ENCODE peak calls at places on chromosomes 12 and 14, in five cellular contexts. One of them, this sample, is unnamed.

GRCh38 chr12:48424644-48425043 is 47.7 kb upstream of the ANP32D start:
- DNase-seq in H1: no peak
- DNase-seq in GM12891: no peak
- DNase-seq in K562: no peak
- DNase-seq in GM12878: no peak
- DNase-seq in this sample: no peak

GRCh38 chr12:46300906-46301305 is 32.1 kb upstream of the SLC38A1 start:
- DNase-seq in H1: no peak
- DNase-seq in GM12891: no peak
- DNase-seq in K562: no peak
- DNase-seq in GM12878: no peak
- DNase-seq in this sample: no peak

GRCh38 chr12:15632708-15633107 is 156.5 kb downstream of the EPS8 start:
- DNase-seq in H1: no peak
- DNase-seq in GM12891: no peak
- DNase-seq in K562: no peak
- DNase-seq in GM12878: no peak
- DNase-seq in this sample: no peak

GRCh38 chr12:132393245-132393795 is 63.9 kb upstream of the GALNT9 start:
- DNase-seq in H1: no peak
- DNase-seq in GM12891: no peak
- DNase-seq in K562: peak
- DNase-seq in GM12878: no peak
- DNase-seq in this sample: no peak

GRCh38 chr12:131747771-131748170 is 36.9 kb downstream of the SFSWAP start:
- DNase-seq in H1: no peak
- DNase-seq in GM12891: no peak
- DNase-seq in K562: no peak
- DNase-seq in GM12878: no peak
- DNase-seq in this sample: no peak

GRCh38 chr14:74035556-74035955 is 16.4 kb downstream of the BBOF1 start:
- DNase-seq in H1: no peak
- DNase-seq in GM12891: no peak
- DNase-seq in K562: no peak
- DNase-seq in GM12878: no peak
- DNase-seq in this sample: no peak

GRCh38 chr12:81888341-81888740 is 129.2 kb upstream of the PPFIA2 start:
- DNase-seq in H1: no peak
- DNase-seq in GM12891: no peak
- DNase-seq in K562: no peak
- DNase-seq in GM12878: no peak
- DNase-seq in this sample: no peak

GRCh38 chr12:52525661-52526499 is 5.7 kb upstream of the KRT5 start:
- DNase-seq in H1: no peak
- DNase-seq in GM12891: no peak
- DNase-seq in K562: no peak
- DNase-seq in GM12878: no peak
- DNase-seq in this sample: no peak

GRCh38 chr14:61889914-61890351 is 127.7 kb downstream of the SNAPC1 start:
- DNase-seq in H1: no peak
- DNase-seq in GM12891: peak
- DNase-seq in K562: no peak
- DNase-seq in GM12878: peak
- DNase-seq in this sample: peak

GRCh38 chr12:48235796-48236333 is 32.8 kb upstream of the OR10AD1 start:
- DNase-seq in H1: no peak
- DNase-seq in GM12891: no peak
- DNase-seq in K562: peak
- DNase-seq in GM12878: no peak
- DNase-seq in this sample: no peak

GRCh38 chr12:92002673-92003382 is 142.8 kb downstream of the BTG1 start:
- DNase-seq in H1: no peak
- DNase-seq in GM12891: no peak
- DNase-seq in K562: peak
- DNase-seq in GM12878: no peak
- DNase-seq in this sample: no peak

GRCh38 chr14:32478027-32478426 is 148.9 kb downstream of the AKAP6 start:
- DNase-seq in H1: no peak
- DNase-seq in GM12891: no peak
- DNase-seq in K562: no peak
- DNase-seq in GM12878: no peak
- DNase-seq in this sample: no peak

GRCh38 chr12:49789992-49790391 is 38.2 kb downstream of the NCKAP5L start:
- DNase-seq in H1: peak
- DNase-seq in GM12891: no peak
- DNase-seq in K562: no peak
- DNase-seq in GM12878: no peak
- DNase-seq in this sample: no peak

GRCh38 chr12:118033331-118033730 is 16.8 kb downstream of the RFC5 start:
- DNase-seq in H1: no peak
- DNase-seq in GM12891: no peak
- DNase-seq in K562: no peak
- DNase-seq in GM12878: no peak
- DNase-seq in this sample: no peak

GRCh38 chr12:65313704-65314317 is 35.3 kb downstream of the MSRB3 start:
- DNase-seq in H1: no peak
- DNase-seq in GM12891: no peak
- DNase-seq in K562: peak
- DNase-seq in GM12878: no peak
- DNase-seq in this sample: no peak

GRCh38 chr12:92928431-92928961 is 599 bp downstream of the EEA1 start:
- DNase-seq in H1: no peak
- DNase-seq in GM12891: peak
- DNase-seq in K562: peak
- DNase-seq in GM12878: no peak
- DNase-seq in this sample: no peak

GRCh38 chr12:54984602-54985376 is at the start of gene TESPA1:
- DNase-seq in H1: no peak
- DNase-seq in GM12891: peak
- DNase-seq in K562: peak
- DNase-seq in GM12878: peak
- DNase-seq in this sample: peak

GRCh38 chr14:89911018-89911919 is 43.3 kb downstream of the EFCAB11 start:
- DNase-seq in H1: peak
- DNase-seq in GM12891: no peak
- DNase-seq in K562: no peak
- DNase-seq in GM12878: no peak
- DNase-seq in this sample: no peak

GRCh38 chr14:39090548-39091111 is 12.4 kb downstream of the SEC23A start:
- DNase-seq in H1: no peak
- DNase-seq in GM12891: no peak
- DNase-seq in K562: no peak
- DNase-seq in GM12878: no peak
- DNase-seq in this sample: no peak

GRCh38 chr12:10213168-10214130 is 772 bp downstream of the GABARAPL1 start:
- DNase-seq in H1: no peak
- DNase-seq in GM12891: peak
- DNase-seq in K562: peak
- DNase-seq in GM12878: no peak
- DNase-seq in this sample: peak

GRCh38 chr12:6374028-6374780 is 1.2 kb downstream of the SCNN1A start:
- DNase-seq in H1: no peak
- DNase-seq in GM12891: no peak
- DNase-seq in K562: no peak
- DNase-seq in GM12878: no peak
- DNase-seq in this sample: no peak

GRCh38 chr14:72792051-72792788 is 101.7 kb downstream of the DPF3 start:
- DNase-seq in H1: no peak
- DNase-seq in GM12891: no peak
- DNase-seq in K562: no peak
- DNase-seq in GM12878: no peak
- DNase-seq in this sample: no peak

GRCh38 chr12:64609543-64610091 is 678 bp upstream of the RASSF3 start:
- DNase-seq in H1: no peak
- DNase-seq in GM12891: no peak
- DNase-seq in K562: peak
- DNase-seq in GM12878: no peak
- DNase-seq in this sample: no peak

GRCh38 chr14:25349269-25349668 is 299.3 kb upstream of the STXBP6 start:
- DNase-seq in H1: no peak
- DNase-seq in GM12891: no peak
- DNase-seq in K562: no peak
- DNase-seq in GM12878: no peak
- DNase-seq in this sample: no peak

GRCh38 chr12:6120796-6121473 is 3.5 kb downstream of the VWF start:
- DNase-seq in H1: no peak
- DNase-seq in GM12891: no peak
- DNase-seq in K562: no peak
- DNase-seq in GM12878: no peak
- DNase-seq in this sample: no peak

GRCh38 chr12:28937196-28937595 is 211.9 kb upstream of the FAR2 start:
- DNase-seq in H1: no peak
- DNase-seq in GM12891: no peak
- DNase-seq in K562: no peak
- DNase-seq in GM12878: no peak
- DNase-seq in this sample: no peak

GRCh38 chr14:30569216-30569902 is 10.4 kb downstream of the G2E3 start:
- DNase-seq in H1: no peak
- DNase-seq in GM12891: no peak
- DNase-seq in K562: no peak
- DNase-seq in GM12878: no peak
- DNase-seq in this sample: no peak

GRCh38 chr12:64781374-64782029 is 22.3 kb upstream of the GNS start:
- DNase-seq in H1: no peak
- DNase-seq in GM12891: no peak
- DNase-seq in K562: no peak
- DNase-seq in GM12878: no peak
- DNase-seq in this sample: no peak

GRCh38 chr14:101034986-101035385 is 131.5 kb upstream of the RTL1 start:
- DNase-seq in H1: no peak
- DNase-seq in GM12891: no peak
- DNase-seq in K562: no peak
- DNase-seq in GM12878: no peak
- DNase-seq in this sample: no peak
- TF ChIP-seq POLR2A in H1: no peak
- TF ChIP-seq POLR2A in GM12891: no peak
- TF ChIP-seq POLR2A in K562: no peak
- TF ChIP-seq POLR2A in GM12878: no peak
- TF ChIP-seq POLR2A in this sample: no peak

GRCh38 chr14:24271134-24271833 is at the start of gene RABGGTA:
- DNase-seq in H1: peak
- DNase-seq in GM12891: peak
- DNase-seq in K562: peak
- DNase-seq in GM12878: peak
- DNase-seq in this sample: peak

GRCh38 chr14:24271834-24272263 is 452 bp upstream of the RABGGTA start:
- DNase-seq in H1: no peak
- DNase-seq in GM12891: no peak
- DNase-seq in K562: no peak
- DNase-seq in GM12878: no peak
- DNase-seq in this sample: no peak

GRCh38 chr14:24269910-24270536 is 1.4 kb downstream of the RABGGTA start:
- DNase-seq in H1: no peak
- DNase-seq in GM12891: no peak
- DNase-seq in K562: no peak
- DNase-seq in GM12878: no peak
- DNase-seq in this sample: no peak

GRCh38 chr14:24269368-24269767 is 2.0 kb downstream of the RABGGTA start:
- DNase-seq in H1: no peak
- DNase-seq in GM12891: no peak
- DNase-seq in K562: no peak
- DNase-seq in GM12878: no peak
- DNase-seq in this sample: no peak

GRCh38 chr14:24270537-24271133 is 762 bp downstream of the RABGGTA start:
- DNase-seq in H1: no peak
- DNase-seq in GM12891: no peak
- DNase-seq in K562: no peak
- DNase-seq in GM12878: no peak
- DNase-seq in this sample: no peak
- TF ChIP-seq TAF1 in H1: no peak
- TF ChIP-seq TAF1 in GM12891: no peak
- TF ChIP-seq TAF1 in K562: no peak
- TF ChIP-seq TAF1 in GM12878: no peak
- TF ChIP-seq TAF1 in this sample: no peak

GRCh38 chr12:57127710-57128518 is at the start of gene LRP1:
- DNase-seq in H1: no peak
- DNase-seq in GM12891: peak
- DNase-seq in K562: peak
- DNase-seq in GM12878: no peak
- DNase-seq in this sample: peak
- TF ChIP-seq POLR2A in H1: no peak
- TF ChIP-seq POLR2A in GM12891: no peak
- TF ChIP-seq POLR2A in K562: no peak
- TF ChIP-seq POLR2A in GM12878: no peak
- TF ChIP-seq POLR2A in this sample: no peak

GRCh38 chr14:77022219-77022852 is 6.2 kb downstream of the IRF2BPL start:
- DNase-seq in H1: no peak
- DNase-seq in GM12891: no peak
- DNase-seq in K562: no peak
- DNase-seq in GM12878: no peak
- DNase-seq in this sample: peak

GRCh38 chr14:77024171-77024627 is 4.3 kb downstream of the IRF2BPL start:
- DNase-seq in H1: no peak
- DNase-seq in GM12891: no peak
- DNase-seq in K562: peak
- DNase-seq in GM12878: no peak
- DNase-seq in this sample: no peak

GRCh38 chr14:77025744-77026165 is 2.8 kb downstream of the IRF2BPL start:
- DNase-seq in H1: no peak
- DNase-seq in GM12891: no peak
- DNase-seq in K562: no peak
- DNase-seq in GM12878: no peak
- DNase-seq in this sample: no peak

GRCh38 chr14:77026166-77026929 is 2.2 kb downstream of the IRF2BPL start:
- DNase-seq in H1: no peak
- DNase-seq in GM12891: no peak
- DNase-seq in K562: no peak
- DNase-seq in GM12878: no peak
- DNase-seq in this sample: no peak

DNA sequence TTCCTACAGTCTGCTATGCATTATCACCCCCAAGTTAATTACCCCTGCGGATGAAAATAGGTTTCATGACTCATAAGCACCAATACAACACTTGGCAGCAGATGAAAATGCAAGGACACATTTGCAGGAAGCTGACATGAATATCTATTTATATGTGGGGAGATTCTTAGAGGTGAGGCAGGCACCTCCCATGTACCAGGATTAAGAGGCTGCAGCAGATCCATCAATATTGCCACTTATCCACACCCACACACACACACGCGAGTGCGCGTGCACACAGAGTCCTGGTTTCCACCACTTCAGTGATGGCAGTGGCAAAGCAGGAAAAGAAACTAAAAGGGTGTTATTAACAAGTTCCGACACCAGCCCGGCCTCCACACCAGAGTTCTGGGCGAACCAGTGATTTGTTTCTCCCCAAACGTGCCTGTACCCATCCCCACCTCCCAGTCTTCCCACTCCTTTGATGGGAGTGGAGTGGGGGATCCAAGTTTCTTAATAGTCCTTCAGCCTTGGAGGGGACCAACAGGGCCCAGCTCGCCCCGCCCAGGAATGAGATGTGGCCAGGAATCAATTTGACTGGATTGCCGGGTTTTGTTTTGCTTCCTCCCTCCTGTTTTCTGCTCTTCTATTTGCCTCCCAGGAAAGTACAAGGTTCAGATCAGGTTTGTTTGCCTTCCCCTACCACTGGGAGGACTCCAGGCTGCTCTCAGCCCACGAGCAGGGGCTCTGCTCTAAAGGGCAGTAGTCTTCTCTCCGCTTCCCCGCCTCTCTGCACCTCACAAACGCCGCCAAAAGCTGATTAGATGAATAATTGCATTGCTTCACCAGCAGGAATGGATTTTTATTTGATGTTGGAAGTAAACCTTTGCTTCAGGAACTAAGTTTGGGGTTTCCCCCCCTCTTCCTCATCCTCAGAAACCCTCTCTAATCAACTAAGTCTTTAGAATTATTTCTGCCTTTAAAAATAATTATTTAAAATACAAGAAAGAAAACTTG is 5.2 kb downstream of the IRF2BPL start:
- DNase-seq in H1: no peak
- DNase-seq in GM12891: no peak
- DNase-seq in K562: no peak
- DNase-seq in GM12878: no peak
- DNase-seq in this sample: no peak
- TF ChIP-seq TAF1 in H1: no peak
- TF ChIP-seq TAF1 in GM12891: no peak
- TF ChIP-seq TAF1 in K562: no peak
- TF ChIP-seq TAF1 in GM12878: no peak
- TF ChIP-seq TAF1 in this sample: no peak

This sample was measured in GM12892.